ENCODE peak calls at places on chromosomes 6 and 20, in five cellular contexts. B is H9, Y is H1, W is trophoblast cell, K is neuronal stem cell. X is an unnamed sample.

GRCh38 chr6:91149914-91150674 is 563.2 kb upstream of the MAP3K7 start:
- DNase-seq in B (no peak), K (no peak), Y (no peak), W (no peak), X (peak)

GRCh38 chr20:13017883-13018535 is 9.2 kb downstream of the SPTLC3 start:
- DNase-seq in K (no peak), Y (no peak), B (no peak), W (no peak), X (no peak)

GRCh38 chr6:167579786-167580370 is 246.8 kb upstream of the AFDN start:
- DNase-seq in Y (no peak), B (no peak), W (no peak), K (no peak), X (no peak)

GRCh38 chr6:11613858-11614257 is 76.3 kb downstream of the TMEM170B start:
- DNase-seq in B (no peak), K (no peak), W (peak), Y (no peak), X (peak)

GRCh38 chr6:16543491-16543890 is 217.8 kb downstream of the ATXN1 start:
- DNase-seq in B (no peak), W (no peak), K (no peak), Y (no peak), X (no peak)

GRCh38 chr6:106124437-106125423 is 38.6 kb downstream of the PRDM1 start:
- DNase-seq in Y (no peak), B (no peak), W (no peak), K (no peak), X (no peak)

GRCh38 chr20:63582382-63583063 is 8.5 kb upstream of the HELZ2 start:
- DNase-seq in B (no peak), K (no peak), W (no peak), Y (no peak), X (no peak)

GRCh38 chr6:170505306-170505705 is 47.8 kb downstream of the PSMB1 start:
- DNase-seq in K (no peak), Y (no peak), B (no peak), W (no peak), X (no peak)

GRCh38 chr6:30787954-30788353 is 43.6 kb upstream of the IER3 start:
- DNase-seq in W (peak), K (no peak), B (no peak), Y (no peak), X (peak)

DNA sequence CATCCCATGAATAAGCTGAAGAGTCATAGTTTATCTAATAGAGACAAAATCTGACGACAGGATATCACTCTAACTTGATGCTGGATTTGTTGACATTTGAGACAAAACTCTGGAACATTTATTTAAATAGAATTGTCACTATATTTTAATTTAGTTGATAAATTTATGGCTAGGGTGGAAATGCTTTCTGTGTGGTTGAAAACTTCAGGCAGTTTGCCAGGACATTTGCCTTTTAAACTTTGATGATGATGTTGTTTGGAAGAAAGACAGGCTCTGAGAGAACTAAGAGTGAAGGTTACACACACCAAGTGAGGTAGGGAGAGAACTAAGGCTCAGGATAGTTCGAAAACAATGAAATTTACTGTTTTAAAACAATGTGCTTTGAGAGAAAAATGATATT is 68.2 kb downstream of the GJA1 start:
- DNase-seq in W (no peak), Y (no peak), B (no peak), K (no peak), X (peak)
- H2BK120ac ChIP-seq in W (no peak), Y (no peak), B (no peak), K (no peak), X (no peak)

DNA sequence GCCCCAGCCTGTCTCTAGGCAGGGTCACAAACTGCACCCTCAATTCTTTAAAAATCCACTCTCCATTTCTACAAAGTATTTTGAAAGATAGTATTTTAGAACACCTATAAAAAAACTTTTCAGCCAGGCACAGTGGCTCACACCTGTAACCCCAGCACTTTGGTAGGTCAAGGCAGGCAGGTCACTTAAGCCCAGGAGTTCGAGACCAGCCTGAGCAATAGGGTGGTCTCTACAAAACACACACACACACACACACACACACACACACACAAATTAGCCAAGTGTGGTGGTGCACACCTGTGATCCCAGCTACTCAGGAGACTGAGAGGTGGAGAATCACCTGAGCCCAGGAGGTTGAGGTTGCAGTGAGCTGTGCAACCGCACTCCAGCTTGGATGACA is 30.2 kb downstream of the SLC23A2 start:
- DNase-seq in K (no peak), Y (no peak), W (no peak), B (no peak), X (no peak)
- H2BK12ac ChIP-seq in K (no peak), Y (no peak), W (no peak), B (no peak), X (no peak)

GRCh38 chr20:44599715-44600114 is 17.3 kb downstream of the PKIG start:
- DNase-seq in W (no peak), K (no peak), Y (no peak), B (no peak), X (no peak)
- H2BK120ac ChIP-seq in W (no peak), K (no peak), Y (no peak), B (no peak), X (no peak)

GRCh38 chr20:38169636-38170035 is 4.6 kb upstream of the TGM2 start:
- DNase-seq in B (no peak), W (no peak), K (no peak), Y (no peak), X (no peak)

GRCh38 chr20:38172344-38172743 is 7.3 kb upstream of the TGM2 start:
- DNase-seq in Y (no peak), W (no peak), B (no peak), K (no peak), X (peak)

GRCh38 chr20:38170914-38171300 is 5.8 kb upstream of the TGM2 start:
- DNase-seq in B (no peak), K (no peak), Y (no peak), W (no peak), X (peak)

GRCh38 chr20:38170219-38170902 is 5.3 kb upstream of the TGM2 start:
- DNase-seq in B (no peak), Y (no peak), K (no peak), W (no peak), X (no peak)

GRCh38 chr20:38171301-38172010 is 6.4 kb upstream of the TGM2 start:
- DNase-seq in K (no peak), B (no peak), Y (no peak), W (no peak), X (peak)
- H2BK12ac ChIP-seq in K (no peak), B (no peak), Y (no peak), W (peak), X (no peak)

GRCh38 chr6:36856277-36856676 is 17.0 kb upstream of the CPNE5 start:
- DNase-seq in W (no peak), K (no peak), Y (no peak), B (peak), X (no peak)
- H2BK120ac ChIP-seq in W (no peak), K (no peak), Y (no peak), B (no peak), X (no peak)

GRCh38 chr6:54861846-54862616 is 15.5 kb downstream of the FAM83B start:
- DNase-seq in Y (no peak), K (no peak), B (no peak), W (no peak), X (no peak)

GRCh38 chr6:54864272-54864671 is 17.7 kb downstream of the FAM83B start:
- DNase-seq in Y (no peak), K (no peak), W (no peak), B (no peak), X (no peak)

GRCh38 chr6:54860132-54860531 is 13.6 kb downstream of the FAM83B start:
- DNase-seq in Y (no peak), B (no peak), K (no peak), W (no peak), X (no peak)

GRCh38 chr6:54865091-54865631 is 18.6 kb downstream of the FAM83B start:
- DNase-seq in K (no peak), B (no peak), W (peak), Y (no peak), X (no peak)

DNA sequence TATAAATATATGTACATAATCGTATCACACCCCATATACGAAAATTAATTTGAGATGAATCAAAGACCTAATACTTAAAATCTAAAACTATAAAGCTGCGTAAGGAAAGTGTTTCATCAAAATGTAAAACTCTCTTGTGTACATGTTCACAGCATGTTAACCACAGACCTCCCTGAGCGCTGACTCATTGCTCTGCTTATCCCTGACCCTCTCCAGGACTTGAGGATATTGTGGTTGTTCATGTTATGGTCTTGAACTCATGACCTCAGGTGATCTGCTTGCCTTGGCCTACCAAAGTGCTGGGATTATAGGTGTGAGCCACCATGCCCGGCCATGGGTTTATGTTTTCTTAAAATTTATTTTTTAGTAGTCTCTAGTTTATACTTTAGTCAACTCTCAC is 14.2 kb downstream of the FAM83B start:
- DNase-seq in W (no peak), B (no peak), K (no peak), Y (no peak), X (peak)
- H2BK12ac ChIP-seq in W (no peak), B (no peak), K (no peak), Y (no peak), X (no peak)

GRCh38 chr6:139386404-139386803 is 12.0 kb upstream of the CITED2 start:
- DNase-seq in B (no peak), Y (no peak), W (peak), K (no peak), X (no peak)
- H2BK120ac ChIP-seq in B (peak), Y (no peak), W (no peak), K (no peak), X (no peak)

DNA sequence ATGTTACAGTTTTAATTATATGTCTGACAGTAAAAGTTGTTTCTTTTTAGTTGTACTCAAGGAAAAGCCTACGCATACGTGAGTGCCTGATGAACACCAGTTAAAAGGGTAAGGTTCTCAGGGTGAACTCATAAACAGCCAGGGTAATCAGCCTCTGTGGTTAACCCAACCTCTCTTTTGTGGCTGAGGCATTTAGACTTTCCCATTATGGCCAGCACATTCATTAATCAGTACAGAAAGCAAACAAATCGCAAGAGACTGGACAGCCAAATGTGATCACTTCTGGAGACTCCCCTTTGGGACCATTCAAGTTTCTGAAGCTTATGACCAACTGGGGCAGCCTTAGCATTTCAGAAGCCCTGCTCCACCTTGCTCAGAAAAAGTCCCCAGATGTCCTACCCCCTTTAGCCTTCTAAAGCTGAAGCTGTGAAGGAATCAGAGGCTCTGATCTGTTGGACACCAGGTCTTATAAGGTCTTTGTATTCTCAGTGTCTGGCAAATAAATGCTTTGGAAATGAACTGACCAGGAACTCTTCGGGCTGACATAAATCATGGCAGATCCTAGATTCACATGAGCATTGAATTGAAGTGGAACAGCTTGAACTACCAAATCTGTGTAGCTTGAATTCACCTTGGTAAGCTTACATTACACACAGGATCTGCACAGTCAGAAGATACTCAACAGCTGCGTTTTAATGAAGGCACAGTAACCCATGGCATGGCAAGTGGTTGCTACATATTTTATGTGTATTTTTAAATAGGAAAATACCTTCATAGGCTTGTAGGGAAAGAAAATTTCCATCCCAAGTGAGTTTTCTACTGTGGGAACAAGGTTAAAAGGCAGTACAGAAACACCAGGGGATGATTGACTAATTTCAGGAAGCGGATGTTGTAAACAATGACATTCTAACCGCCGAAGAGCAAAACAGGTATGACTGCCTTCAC is 18.7 kb downstream of the IL20RA start:
- DNase-seq in K (no peak), B (no peak), W (peak), Y (no peak), X (peak)
- H2BK12ac ChIP-seq in K (no peak), B (no peak), W (no peak), Y (no peak), X (no peak)

GRCh38 chr6:131931063-131931745 is 20.0 kb downstream of the CCN2 start:
- DNase-seq in Y (no peak), K (no peak), B (no peak), W (no peak), X (no peak)
- H2BK120ac ChIP-seq in Y (no peak), K (no peak), B (no peak), W (no peak), X (no peak)

DNA sequence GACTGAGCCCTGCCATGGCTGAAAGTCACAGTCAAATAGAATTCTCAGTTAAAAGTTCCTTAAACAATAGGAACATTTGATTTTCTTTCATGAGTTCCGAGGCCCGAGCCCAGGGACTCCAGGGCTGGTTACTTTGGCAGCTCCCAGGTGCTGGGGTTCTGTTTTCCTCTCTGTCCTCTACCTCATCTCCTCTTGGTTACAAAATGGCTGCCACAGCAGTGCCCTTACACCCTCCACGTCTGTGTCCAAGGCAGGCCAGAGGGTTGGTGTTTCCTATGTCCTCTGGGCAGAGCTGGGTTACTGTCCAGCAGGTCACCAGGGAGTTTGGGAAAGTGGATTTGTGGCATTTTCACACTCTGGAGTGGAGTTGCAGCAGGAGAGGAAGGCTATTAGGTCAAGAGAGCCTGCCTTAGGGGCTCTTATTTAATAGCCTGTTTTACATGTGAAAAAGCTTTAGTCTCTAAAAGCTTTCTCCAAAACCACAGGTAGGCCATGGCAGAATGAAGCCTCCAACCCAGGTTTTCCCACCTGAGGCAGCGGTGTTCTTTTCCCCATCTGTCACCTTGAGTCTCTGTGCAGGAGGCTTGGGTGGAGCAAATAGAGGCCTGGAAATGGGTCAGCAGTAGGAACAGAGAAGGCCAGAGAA is 111.0 kb downstream of the DTD1 start:
- DNase-seq in K (no peak), W (no peak), Y (no peak), B (no peak), X (no peak)
- H2BK12ac ChIP-seq in K (no peak), W (no peak), Y (no peak), B (no peak), X (no peak)